ENCODE peak calls at places on chromosomes 11 and 22, in eight cellular contexts. J is sigmoid colon; I is CD8-positive, alpha-beta memory T cell; Q is tibial artery; H is CD4-positive, alpha-beta T cell; D is WERI-Rb-1; P is mammary epithelial cell; T is A549. B is an unnamed sample.
A peak's percentile ranks its signal among the peaks of the same experiment; 100 is the strongest.

GRCh38 chr11:117042689-117043088 is 55.5 kb downstream of the SIK3 start:
- DNase-seq in P (no peak), I (no peak), H (no peak), Q (no peak), D (no peak), J (no peak), T (no peak), B (no peak)

GRCh38 chr11:68128682-68129327 is 7.6 kb upstream of the CHKA start:
- DNase-seq in D (peak; percentile 62), H (no peak), T (no peak), I (no peak), J (peak; percentile 85), Q (peak; percentile 70), P (no peak), B (no peak)

GRCh38 chr22:41001722-41002122 is 50.5 kb downstream of the RBX1 start:
- DNase-seq in H (no peak), I (no peak), T (no peak), D (no peak), P (peak; percentile 82), J (no peak), Q (no peak), B (no peak)

GRCh38 chr11:128502736-128503135 is 84.6 kb downstream of the ETS1 start:
- DNase-seq in P (peak; percentile 89), J (no peak), D (peak; percentile 23), T (no peak), Q (no peak), H (no peak), I (no peak), B (no peak)

GRCh38 chr22:20641919-20642579 is 131.9 kb upstream of the SERPIND1 start:
- DNase-seq in H (no peak), T (no peak), J (no peak), I (no peak), Q (no peak), D (no peak), P (no peak), B (no peak)

GRCh38 chr11:359181-359714 is 10.1 kb upstream of the B4GALNT4 start:
- DNase-seq in D (no peak), T (no peak), Q (no peak), P (peak; percentile 65), H (no peak), J (peak; percentile 47), I (peak; percentile 71), B (no peak)

GRCh38 chr11:114441921-114442320 is 2.7 kb downstream of the REXO2 start:
- DNase-seq in H (no peak), J (no peak), Q (no peak), T (no peak), P (no peak), D (no peak), I (no peak), B (no peak)

GRCh38 chr11:115941481-115941993 is 437.3 kb upstream of the CADM1 start:
- DNase-seq in J (peak; percentile 72), H (no peak), I (no peak), T (no peak), P (peak; percentile 100), D (no peak), Q (peak; percentile 40), B (no peak)

GRCh38 chr11:32080381-32080980 is 10.4 kb upstream of the RCN1 start:
- DNase-seq in Q (no peak), T (no peak), J (no peak), I (no peak), H (no peak), P (no peak), D (no peak), B (no peak)

GRCh38 chr11:130476200-130476921 is 27.9 kb downstream of the ADAMTS15 start:
- DNase-seq in H (no peak), Q (no peak), I (no peak), P (no peak), J (no peak), T (no peak), D (no peak), B (no peak)

GRCh38 chr11:63682045-63682915 is 980 bp downstream of the RTN3 start:
- DNase-seq in J (peak; percentile 67), D (no peak), T (peak; percentile 42), H (no peak), I (no peak), Q (peak; percentile 43), P (peak; percentile 25), B (no peak)

GRCh38 chr22:43424865-43425630 is 13.2 kb downstream of the MPPED1 start:
- DNase-seq in H (no peak), Q (no peak), P (no peak), I (no peak), J (no peak), T (no peak), D (peak; percentile 51), B (no peak)

GRCh38 chr11:119093951-119094815 is 7.5 kb downstream of the DPAGT1 start:
- DNase-seq in D (no peak), Q (no peak), H (peak; percentile 28), J (no peak), I (peak; percentile 72), T (no peak), P (peak; percentile 39), B (peak; percentile 18)

GRCh38 chr22:25781801-25782200 is 39.8 kb downstream of the MYO18B start:
- DNase-seq in P (no peak), D (peak; percentile 56), I (no peak), H (no peak), Q (no peak), J (no peak), T (no peak), B (no peak)

GRCh38 chr22:47291565-47292495 is 529.4 kb downstream of the TBC1D22A start:
- DNase-seq in T (no peak), H (no peak), J (peak; percentile 46), D (peak; percentile 1), I (no peak), Q (peak; percentile 11), P (no peak), B (no peak)

GRCh38 chr11:74677131-74677530 is 54.1 kb downstream of the CHRDL2 start:
- DNase-seq in P (no peak), I (no peak), D (no peak), Q (no peak), J (no peak), T (no peak), H (no peak), B (no peak)

GRCh38 chr11:71102251-71102995 is 150.0 kb downstream of the SHANK2 start:
- DNase-seq in T (no peak), D (no peak), H (no peak), J (no peak), Q (no peak), I (peak; percentile 40), P (no peak), B (no peak)

GRCh38 chr11:115191761-115192160 is 312.5 kb downstream of the CADM1 start:
- DNase-seq in I (no peak), J (no peak), Q (no peak), H (no peak), P (no peak), T (no peak), D (no peak), B (no peak)

GRCh38 chr11:46216040-46216764 is 61.3 kb upstream of the CREB3L1 start:
- DNase-seq in P (no peak), D (no peak), Q (no peak), T (no peak), I (no peak), J (no peak), H (no peak), B (no peak)

GRCh38 chr11:33025339-33025722 is 9.7 kb downstream of the DEPDC7 start:
- DNase-seq in Q (no peak), P (no peak), D (no peak), J (no peak), I (no peak), H (no peak), T (no peak), B (no peak)

GRCh38 chr11:18264677-18265542 is 1.2 kb upstream of the SAA1 start:
- DNase-seq in D (no peak), T (no peak), P (no peak), I (no peak), H (no peak), Q (no peak), J (no peak), B (no peak)
- H3K9me3 ChIP-seq in D (no peaks in the 10 kb centered on the region), T (no peaks in the 10 kb centered on the region), P (no peaks in the 10 kb centered on the region), I (no peaks in the 10 kb centered on the region), H (no peaks in the 10 kb centered on the region), Q (no peaks in the 10 kb centered on the region), J (no peaks in the 10 kb centered on the region), B (no peaks in the 10 kb centered on the region)

DNA sequence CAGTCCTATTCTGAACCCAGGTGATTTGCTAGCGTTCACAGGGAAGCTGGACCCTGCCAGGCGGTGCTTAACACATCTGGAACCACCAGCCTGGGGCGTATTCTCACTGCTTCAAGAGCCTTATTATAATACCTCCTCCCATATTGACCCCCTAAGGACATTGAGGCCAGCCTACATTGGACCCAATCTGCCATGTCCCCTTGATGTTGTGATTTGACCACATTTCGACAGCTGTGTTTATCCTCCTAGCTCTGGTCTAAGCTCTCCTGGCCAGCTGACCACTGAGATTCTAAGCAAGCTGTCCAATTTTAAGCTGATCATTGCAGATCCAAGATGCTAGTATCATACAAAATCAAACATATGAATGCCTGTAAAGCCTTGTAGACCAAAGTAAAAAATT is 148.1 kb upstream of the BLID start:
- DNase-seq in J (no peak), P (no peak), I (no peak), Q (no peak), H (no peak), D (no peak), T (no peak), B (no peak)
- H3K9me3 ChIP-seq in J (no peaks in the 10 kb centered on the region), P (no peaks in the 10 kb centered on the region), I (no peaks in the 10 kb centered on the region), Q (no peaks in the 10 kb centered on the region), H (no peaks in the 10 kb centered on the region), D (no peaks in the 10 kb centered on the region), T (no peaks in the 10 kb centered on the region), B (no peaks in the 10 kb centered on the region)

GRCh38 chr11:98234698-98235097 is 786.1 kb upstream of the CNTN5 start:
- DNase-seq in D (no peak), T (no peak), I (no peak), P (no peak), J (no peak), Q (no peak), H (no peak), B (no peak)
- H3K9me3 ChIP-seq in D (no peaks in the 10 kb centered on the region), T (no peaks in the 10 kb centered on the region), I (no peaks in the 10 kb centered on the region), P (no peaks in the 10 kb centered on the region), J (no peaks in the 10 kb centered on the region), Q (no peaks in the 10 kb centered on the region), H (no peaks in the 10 kb centered on the region), B (peaks cover 4% of the 10 kb centered on the region)

DNA sequence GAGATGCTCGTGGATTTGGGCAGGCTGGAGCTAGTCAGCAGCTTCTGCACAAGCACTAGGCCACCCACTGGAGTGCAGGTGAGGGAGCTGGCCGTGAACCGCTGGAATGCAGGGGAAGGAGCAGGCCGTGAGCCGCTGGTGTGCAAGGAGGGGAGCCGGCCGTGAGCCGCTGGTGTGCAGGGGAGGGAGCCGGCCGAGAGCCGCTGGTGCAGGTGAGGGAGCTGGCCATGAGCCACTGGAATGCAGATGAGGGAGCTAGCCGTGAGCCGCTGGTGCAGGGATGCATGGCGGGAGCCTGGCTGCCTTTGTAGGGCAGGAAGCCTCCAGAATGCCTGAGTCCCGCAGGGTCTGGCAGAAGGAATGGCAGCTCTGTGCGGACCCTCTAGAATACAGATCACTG is 4220.0 kb upstream of the OR11H1 start:
- DNase-seq in J (no peak), D (no peak), I (no peak), T (no peak), H (no peak), P (no peak), Q (no peak), B (no peak)
- H3K9me3 ChIP-seq in J (peaks cover 8% of the 10 kb centered on the region), D (no peaks in the 10 kb centered on the region), I (peaks cover 9% of the 10 kb centered on the region), T (no peaks in the 10 kb centered on the region), H (peaks cover 16% of the 10 kb centered on the region), P (peaks cover 50% of the 10 kb centered on the region), Q (peaks cover 15% of the 10 kb centered on the region), B (peaks cover 7% of the 10 kb centered on the region)